ENCODE peak calls at places on chromosome 4, in seven cellular contexts. One of them, this sample, is unnamed.

GRCh38 chr4:61406677-61407076 is 206.6 kb downstream of the ADGRL3 start:
- DNase-seq in AG09309: no peak
- DNase-seq in transverse colon: no peak
- DNase-seq in HFF-Myc: no peak
- DNase-seq in progenitor cell of endocrine pancreas: no peak
- DNase-seq in MCF 10A: no peak
- DNase-seq in Calu3: no peak
- DNase-seq in this sample: no peak

GRCh38 chr4:3484057-3484973 is 21.2 kb downstream of the DOK7 start:
- DNase-seq in AG09309: no peak
- DNase-seq in transverse colon: peak
- DNase-seq in HFF-Myc: no peak
- DNase-seq in progenitor cell of endocrine pancreas: no peak
- DNase-seq in MCF 10A: peak
- DNase-seq in Calu3: peak
- DNase-seq in this sample: no peak

GRCh38 chr4:184980261-184980660 is 38.0 kb upstream of the HELT start:
- DNase-seq in AG09309: no peak
- DNase-seq in transverse colon: no peak
- DNase-seq in HFF-Myc: no peak
- DNase-seq in progenitor cell of endocrine pancreas: no peak
- DNase-seq in MCF 10A: no peak
- DNase-seq in Calu3: no peak
- DNase-seq in this sample: no peak

GRCh38 chr4:115145393-115146160 is 32.2 kb upstream of the NDST4 start:
- DNase-seq in AG09309: no peak
- DNase-seq in transverse colon: peak
- DNase-seq in HFF-Myc: no peak
- DNase-seq in progenitor cell of endocrine pancreas: no peak
- DNase-seq in MCF 10A: no peak
- DNase-seq in Calu3: no peak
- DNase-seq in this sample: no peak

GRCh38 chr4:152563209-152563608 is 27.3 kb upstream of the FBXW7 start:
- DNase-seq in AG09309: no peak
- DNase-seq in transverse colon: no peak
- DNase-seq in HFF-Myc: no peak
- DNase-seq in progenitor cell of endocrine pancreas: no peak
- DNase-seq in MCF 10A: no peak
- DNase-seq in Calu3: no peak
- DNase-seq in this sample: no peak

GRCh38 chr4:32789026-32789608 is 2068.9 kb downstream of the PCDH7 start:
- DNase-seq in AG09309: no peak
- DNase-seq in transverse colon: no peak
- DNase-seq in HFF-Myc: no peak
- DNase-seq in progenitor cell of endocrine pancreas: no peak
- DNase-seq in MCF 10A: peak
- DNase-seq in Calu3: no peak
- DNase-seq in this sample: no peak

GRCh38 chr4:163048447-163048846 is 118.2 kb downstream of the NAF1 start:
- DNase-seq in AG09309: no peak
- DNase-seq in transverse colon: peak
- DNase-seq in HFF-Myc: no peak
- DNase-seq in progenitor cell of endocrine pancreas: no peak
- DNase-seq in MCF 10A: peak
- DNase-seq in Calu3: peak
- DNase-seq in this sample: no peak

GRCh38 chr4:178316211-178316610 is 874.0 kb upstream of the AGA start:
- DNase-seq in AG09309: no peak
- DNase-seq in transverse colon: peak
- DNase-seq in HFF-Myc: no peak
- DNase-seq in progenitor cell of endocrine pancreas: no peak
- DNase-seq in MCF 10A: no peak
- DNase-seq in Calu3: no peak
- DNase-seq in this sample: no peak

GRCh38 chr4:145099653-145100052 is 1.5 kb downstream of the ABCE1 start:
- DNase-seq in AG09309: no peak
- DNase-seq in transverse colon: no peak
- DNase-seq in HFF-Myc: no peak
- DNase-seq in progenitor cell of endocrine pancreas: no peak
- DNase-seq in MCF 10A: peak
- DNase-seq in Calu3: no peak
- DNase-seq in this sample: no peak

GRCh38 chr4:47790105-47790504 is 47.8 kb downstream of the CORIN start:
- DNase-seq in AG09309: no peak
- DNase-seq in transverse colon: no peak
- DNase-seq in HFF-Myc: no peak
- DNase-seq in progenitor cell of endocrine pancreas: no peak
- DNase-seq in MCF 10A: no peak
- DNase-seq in Calu3: no peak
- DNase-seq in this sample: no peak

GRCh38 chr4:31108762-31109161 is 388.6 kb downstream of the PCDH7 start:
- DNase-seq in AG09309: no peak
- DNase-seq in transverse colon: no peak
- DNase-seq in HFF-Myc: no peak
- DNase-seq in progenitor cell of endocrine pancreas: no peak
- DNase-seq in MCF 10A: no peak
- DNase-seq in Calu3: no peak
- DNase-seq in this sample: no peak

GRCh38 chr4:94256833-94257232 is 49.2 kb downstream of the SMARCAD1 start:
- DNase-seq in AG09309: no peak
- DNase-seq in transverse colon: no peak
- DNase-seq in HFF-Myc: no peak
- DNase-seq in progenitor cell of endocrine pancreas: no peak
- DNase-seq in MCF 10A: peak
- DNase-seq in Calu3: no peak
- DNase-seq in this sample: no peak
- TF ChIP-seq CTCF in AG09309: no peak
- TF ChIP-seq CTCF in transverse colon: peak
- TF ChIP-seq CTCF in HFF-Myc: no peak
- TF ChIP-seq CTCF in progenitor cell of endocrine pancreas: peak
- TF ChIP-seq CTCF in MCF 10A: peak
- TF ChIP-seq CTCF in Calu3: no peak
- TF ChIP-seq CTCF in this sample: peak

DNA sequence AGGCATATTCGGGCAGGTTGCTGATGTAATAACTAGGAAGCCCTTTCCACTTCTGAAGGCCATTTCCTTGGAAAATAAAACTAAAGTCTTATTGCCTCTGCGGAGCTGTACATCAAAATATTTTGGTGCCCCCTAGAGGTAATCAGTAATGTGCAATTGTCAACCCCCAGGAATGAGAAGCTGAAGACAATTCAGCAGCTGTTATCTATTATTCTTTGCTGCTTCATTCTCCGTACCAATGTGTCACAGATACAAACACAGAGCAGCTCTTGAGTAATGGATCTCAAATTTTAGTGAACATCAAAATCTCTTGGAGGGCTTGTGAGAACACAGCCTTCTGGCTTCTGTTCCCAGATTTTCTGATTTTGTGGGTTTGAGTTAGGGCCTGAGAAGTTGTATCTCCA is 3.5 kb upstream of the SLIT2 start:
- DNase-seq in AG09309: peak
- DNase-seq in transverse colon: no peak
- DNase-seq in HFF-Myc: peak
- DNase-seq in progenitor cell of endocrine pancreas: no peak
- DNase-seq in MCF 10A: peak
- DNase-seq in Calu3: peak
- DNase-seq in this sample: no peak
- TF ChIP-seq CTCF in AG09309: peak
- TF ChIP-seq CTCF in transverse colon: peak
- TF ChIP-seq CTCF in HFF-Myc: peak
- TF ChIP-seq CTCF in progenitor cell of endocrine pancreas: peak
- TF ChIP-seq CTCF in MCF 10A: peak
- TF ChIP-seq CTCF in Calu3: no peak
- TF ChIP-seq CTCF in this sample: peak

GRCh38 chr4:41644288-41644914 is 104.1 kb downstream of the PHOX2B start:
- DNase-seq in AG09309: no peak
- DNase-seq in transverse colon: peak
- DNase-seq in HFF-Myc: peak
- DNase-seq in progenitor cell of endocrine pancreas: peak
- DNase-seq in MCF 10A: no peak
- DNase-seq in Calu3: peak
- DNase-seq in this sample: peak
- TF ChIP-seq CTCF in AG09309: peak
- TF ChIP-seq CTCF in transverse colon: peak
- TF ChIP-seq CTCF in HFF-Myc: peak
- TF ChIP-seq CTCF in progenitor cell of endocrine pancreas: peak
- TF ChIP-seq CTCF in MCF 10A: peak
- TF ChIP-seq CTCF in Calu3: peak
- TF ChIP-seq CTCF in this sample: peak

GRCh38 chr4:26613735-26614134 is 29.9 kb downstream of the TBC1D19 start:
- DNase-seq in AG09309: no peak
- DNase-seq in transverse colon: no peak
- DNase-seq in HFF-Myc: no peak
- DNase-seq in progenitor cell of endocrine pancreas: no peak
- DNase-seq in MCF 10A: no peak
- DNase-seq in Calu3: no peak
- DNase-seq in this sample: no peak

GRCh38 chr4:26611879-26612278 is 28.0 kb downstream of the TBC1D19 start:
- DNase-seq in AG09309: no peak
- DNase-seq in transverse colon: no peak
- DNase-seq in HFF-Myc: no peak
- DNase-seq in progenitor cell of endocrine pancreas: no peak
- DNase-seq in MCF 10A: no peak
- DNase-seq in Calu3: no peak
- DNase-seq in this sample: no peak

GRCh38 chr4:26609398-26609797 is 25.5 kb downstream of the TBC1D19 start:
- DNase-seq in AG09309: no peak
- DNase-seq in transverse colon: no peak
- DNase-seq in HFF-Myc: no peak
- DNase-seq in progenitor cell of endocrine pancreas: no peak
- DNase-seq in MCF 10A: no peak
- DNase-seq in Calu3: no peak
- DNase-seq in this sample: no peak

GRCh38 chr4:26613242-26613641 is 29.4 kb downstream of the TBC1D19 start:
- DNase-seq in AG09309: no peak
- DNase-seq in transverse colon: no peak
- DNase-seq in HFF-Myc: no peak
- DNase-seq in progenitor cell of endocrine pancreas: no peak
- DNase-seq in MCF 10A: no peak
- DNase-seq in Calu3: no peak
- DNase-seq in this sample: no peak

GRCh38 chr4:26609868-26610267 is 26.0 kb downstream of the TBC1D19 start:
- DNase-seq in AG09309: no peak
- DNase-seq in transverse colon: no peak
- DNase-seq in HFF-Myc: no peak
- DNase-seq in progenitor cell of endocrine pancreas: no peak
- DNase-seq in MCF 10A: no peak
- DNase-seq in Calu3: no peak
- DNase-seq in this sample: no peak
- TF ChIP-seq CTCF in AG09309: no peak
- TF ChIP-seq CTCF in transverse colon: no peak
- TF ChIP-seq CTCF in HFF-Myc: no peak
- TF ChIP-seq CTCF in progenitor cell of endocrine pancreas: no peak
- TF ChIP-seq CTCF in MCF 10A: no peak
- TF ChIP-seq CTCF in Calu3: no peak
- TF ChIP-seq CTCF in this sample: no peak

GRCh38 chr4:121876976-121877773 is 6.9 kb upstream of the BBS7 start:
- DNase-seq in AG09309: no peak
- DNase-seq in transverse colon: no peak
- DNase-seq in HFF-Myc: no peak
- DNase-seq in progenitor cell of endocrine pancreas: no peak
- DNase-seq in MCF 10A: no peak
- DNase-seq in Calu3: no peak
- DNase-seq in this sample: no peak
- TF ChIP-seq CTCF in AG09309: no peak
- TF ChIP-seq CTCF in transverse colon: no peak
- TF ChIP-seq CTCF in HFF-Myc: no peak
- TF ChIP-seq CTCF in progenitor cell of endocrine pancreas: no peak
- TF ChIP-seq CTCF in MCF 10A: no peak
- TF ChIP-seq CTCF in Calu3: no peak
- TF ChIP-seq CTCF in this sample: no peak

GRCh38 chr4:72500214-72500613 is 68.8 kb downstream of the ADAMTS3 start:
- DNase-seq in AG09309: no peak
- DNase-seq in transverse colon: no peak
- DNase-seq in HFF-Myc: no peak
- DNase-seq in progenitor cell of endocrine pancreas: no peak
- DNase-seq in MCF 10A: no peak
- DNase-seq in Calu3: no peak
- DNase-seq in this sample: no peak

GRCh38 chr4:72507167-72507566 is 61.9 kb downstream of the ADAMTS3 start:
- DNase-seq in AG09309: no peak
- DNase-seq in transverse colon: no peak
- DNase-seq in HFF-Myc: no peak
- DNase-seq in progenitor cell of endocrine pancreas: no peak
- DNase-seq in MCF 10A: no peak
- DNase-seq in Calu3: no peak
- DNase-seq in this sample: no peak

GRCh38 chr4:72505314-72505744 is 63.7 kb downstream of the ADAMTS3 start:
- DNase-seq in AG09309: no peak
- DNase-seq in transverse colon: no peak
- DNase-seq in HFF-Myc: peak
- DNase-seq in progenitor cell of endocrine pancreas: no peak
- DNase-seq in MCF 10A: peak
- DNase-seq in Calu3: peak
- DNase-seq in this sample: peak
- TF ChIP-seq CTCF in AG09309: peak
- TF ChIP-seq CTCF in transverse colon: peak
- TF ChIP-seq CTCF in HFF-Myc: peak
- TF ChIP-seq CTCF in progenitor cell of endocrine pancreas: peak
- TF ChIP-seq CTCF in MCF 10A: peak
- TF ChIP-seq CTCF in Calu3: peak
- TF ChIP-seq CTCF in this sample: peak

DNA sequence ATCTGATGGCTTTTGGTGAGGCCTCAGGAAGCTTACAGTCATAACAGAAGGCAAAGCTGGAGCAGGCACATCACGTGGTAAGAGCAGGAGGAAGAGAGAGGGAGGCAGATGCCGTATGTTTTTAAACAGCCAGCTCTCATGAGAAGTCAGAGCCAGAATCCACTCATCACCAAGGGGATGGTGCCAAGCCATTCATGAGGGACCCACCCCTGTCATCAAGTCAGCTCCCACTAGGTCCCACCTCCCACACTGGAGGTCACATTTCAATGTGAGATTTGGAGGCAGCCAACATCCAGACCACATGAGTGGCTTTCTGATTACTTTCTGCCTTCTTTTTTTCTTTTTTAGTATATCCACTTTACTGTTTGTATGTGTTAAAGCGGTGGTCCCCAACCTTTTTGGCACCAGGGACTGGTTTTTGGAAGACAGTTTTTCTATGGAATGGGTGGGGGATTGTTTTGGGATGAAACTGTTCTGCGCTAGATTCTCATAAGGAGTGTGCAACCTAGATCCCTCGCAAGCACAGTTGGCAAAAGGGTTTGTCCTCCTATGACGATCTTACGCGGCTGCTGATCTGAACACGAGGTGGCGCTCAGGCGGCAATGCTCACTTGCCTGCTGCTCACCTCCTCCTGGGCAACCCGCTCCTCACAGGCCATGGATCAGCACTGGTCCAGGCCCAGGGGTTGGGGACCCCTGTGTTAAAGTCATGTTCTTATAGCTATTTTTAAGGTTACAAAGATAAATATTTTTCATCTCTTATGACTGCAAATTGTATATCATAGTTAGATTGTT is 61.7 kb downstream of the SLIT2 start:
- DNase-seq in AG09309: no peak
- DNase-seq in transverse colon: peak
- DNase-seq in HFF-Myc: no peak
- DNase-seq in progenitor cell of endocrine pancreas: peak
- DNase-seq in MCF 10A: no peak
- DNase-seq in Calu3: no peak
- DNase-seq in this sample: peak
- TF ChIP-seq CTCF in AG09309: no peak
- TF ChIP-seq CTCF in transverse colon: no peak
- TF ChIP-seq CTCF in HFF-Myc: no peak
- TF ChIP-seq CTCF in progenitor cell of endocrine pancreas: peak
- TF ChIP-seq CTCF in MCF 10A: no peak
- TF ChIP-seq CTCF in Calu3: no peak
- TF ChIP-seq CTCF in this sample: peak